ENCODE peak calls at places on chromosomes 4 and X, in four cellular contexts. O is IMR-90, B is K562, Y is GM12878. I is an unnamed sample.

GRCh38 chr4:10421344-10422055 is 35.7 kb downstream of the ZNF518B start:
- DNase-seq in O (no peak), B (no peak), Y (no peak), I (no peak)

GRCh38 chr4:1049591-1049905 is 38.1 kb downstream of the FGFRL1 start:
- DNase-seq in O (no peak), B (no peak), Y (no peak), I (no peak)

GRCh38 chrX:118000518-118000917 is 116.1 kb downstream of the KLHL13 start:
- DNase-seq in O (no peak), B (no peak), Y (no peak), I (no peak)

GRCh38 chr4:127965803-127966175 is 583 bp downstream of the ABHD18 start:
- DNase-seq in O (peak; percentile 20), B (peak; percentile 84), Y (peak; percentile 21), I (peak; percentile 42)

GRCh38 chr4:28776004-28776403 is 1915.4 kb downstream of the STIM2 start:
- DNase-seq in O (no peak), B (no peak), Y (no peak), I (no peak)

GRCh38 chr4:24736066-24736465 is 59.3 kb upstream of the SOD3 start:
- DNase-seq in O (peak; percentile 20), B (peak; percentile 35), Y (no peak), I (no peak)

GRCh38 chrX:111035256-111035655 is 60.7 kb upstream of the PAK3 start:
- DNase-seq in O (no peak), B (no peak), Y (no peak), I (no peak)

GRCh38 chr4:3385719-3386440 is 55.9 kb upstream of the HGFAC start:
- DNase-seq in O (no peak), B (no peak), Y (no peak), I (no peak)

GRCh38 chr4:83109480-83110221 is 4.9 kb downstream of the PLAC8 start:
- DNase-seq in O (peak; percentile 3), B (no peak), Y (no peak), I (peak; percentile 9)

GRCh38 chr4:26751004-26751403 is 109.6 kb upstream of the STIM2 start:
- DNase-seq in O (no peak), B (no peak), Y (no peak), I (no peak)

GRCh38 chr4:132317923-132318322 is 831.2 kb upstream of the PCDH10 start:
- DNase-seq in O (no peak), B (no peak), Y (no peak), I (no peak)

GRCh38 chr4:164239976-164240375 is 514.0 kb upstream of the SMIM31 start:
- DNase-seq in O (no peak), B (no peak), Y (no peak), I (no peak)

GRCh38 chr4:33062155-33062554 is 2342.0 kb downstream of the PCDH7 start:
- DNase-seq in O (no peak), B (no peak), Y (no peak), I (no peak)

GRCh38 chrX:34638116-34638515 is 19.0 kb downstream of the TMEM47 start:
- DNase-seq in O (peak; percentile 54), B (peak; percentile 20), Y (no peak), I (peak; percentile 31)
- TF ChIP-seq RCOR1 in O (no peak), B (no peak), Y (no peak), I (no peak)

GRCh38 chr4:77073106-77073858 is 2.5 kb downstream of the CCNI start:
- DNase-seq in O (peak; percentile 56), B (no peak), Y (no peak), I (no peak)

GRCh38 chr4:77073981-77074865 is 1.6 kb downstream of the CCNI start:
- DNase-seq in O (no peak), B (peak; percentile 18), Y (no peak), I (no peak)

GRCh38 chr4:77075869-77076801 is at the start of gene CCNI:
- DNase-seq in O (peak; percentile 97), B (peak; percentile 98), Y (peak; percentile 92), I (peak; percentile 70)

GRCh38 chr4:77074961-77075855 is 581 bp downstream of the CCNI start:
- DNase-seq in O (peak; percentile 65), B (peak; percentile 90), Y (no peak), I (peak; percentile 35)

GRCh38 chr4:77072195-77072753 is 3.5 kb downstream of the CCNI start:
- DNase-seq in O (no peak), B (no peak), Y (no peak), I (no peak)
- H3K4me3 ChIP-seq in O (no peak overlapping the region), B (no peak overlapping the region), Y (peak overlapping the region; percentile 97), I (no peak overlapping the region)

DNA sequence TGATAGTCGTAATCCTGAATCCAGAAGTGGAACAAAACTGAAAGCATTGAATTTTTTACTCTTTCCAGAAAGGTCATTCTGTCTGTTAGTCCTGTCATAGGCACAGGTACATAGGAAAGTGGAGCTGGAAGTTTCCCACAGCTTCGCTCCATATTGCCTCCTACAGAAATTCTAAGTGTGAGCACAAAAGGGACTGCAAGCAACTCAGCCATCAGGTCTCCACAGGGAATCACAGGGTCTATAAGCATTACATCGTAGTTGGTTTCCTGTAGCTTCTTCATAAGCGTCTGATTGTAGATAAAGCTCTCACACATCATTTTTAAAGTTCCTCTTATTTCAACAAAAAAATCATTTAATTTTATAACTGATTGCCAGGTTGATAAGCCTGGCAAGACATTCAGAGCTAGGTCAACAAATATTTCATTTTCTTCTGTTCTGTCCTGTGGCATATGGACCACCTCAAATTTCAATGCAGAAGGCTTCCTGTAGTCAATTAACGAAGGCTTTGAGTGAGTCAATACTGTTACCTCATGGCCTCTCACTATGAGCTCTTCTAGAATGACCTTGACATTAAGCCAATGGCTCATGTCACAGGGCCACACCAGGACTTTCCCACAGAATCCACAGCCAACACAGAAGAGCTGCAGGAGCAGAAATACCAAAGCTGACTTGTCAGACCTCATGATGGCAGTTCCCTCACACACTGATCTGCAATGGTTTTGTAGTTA is at the start of gene UGT2A3:
- DNase-seq in O (no peak), B (no peak), Y (peak; percentile 23), I (peak; percentile 78)
- TF ChIP-seq POLR2A in O (no peak), B (no peak), Y (no peak), I (no peak)

DNA sequence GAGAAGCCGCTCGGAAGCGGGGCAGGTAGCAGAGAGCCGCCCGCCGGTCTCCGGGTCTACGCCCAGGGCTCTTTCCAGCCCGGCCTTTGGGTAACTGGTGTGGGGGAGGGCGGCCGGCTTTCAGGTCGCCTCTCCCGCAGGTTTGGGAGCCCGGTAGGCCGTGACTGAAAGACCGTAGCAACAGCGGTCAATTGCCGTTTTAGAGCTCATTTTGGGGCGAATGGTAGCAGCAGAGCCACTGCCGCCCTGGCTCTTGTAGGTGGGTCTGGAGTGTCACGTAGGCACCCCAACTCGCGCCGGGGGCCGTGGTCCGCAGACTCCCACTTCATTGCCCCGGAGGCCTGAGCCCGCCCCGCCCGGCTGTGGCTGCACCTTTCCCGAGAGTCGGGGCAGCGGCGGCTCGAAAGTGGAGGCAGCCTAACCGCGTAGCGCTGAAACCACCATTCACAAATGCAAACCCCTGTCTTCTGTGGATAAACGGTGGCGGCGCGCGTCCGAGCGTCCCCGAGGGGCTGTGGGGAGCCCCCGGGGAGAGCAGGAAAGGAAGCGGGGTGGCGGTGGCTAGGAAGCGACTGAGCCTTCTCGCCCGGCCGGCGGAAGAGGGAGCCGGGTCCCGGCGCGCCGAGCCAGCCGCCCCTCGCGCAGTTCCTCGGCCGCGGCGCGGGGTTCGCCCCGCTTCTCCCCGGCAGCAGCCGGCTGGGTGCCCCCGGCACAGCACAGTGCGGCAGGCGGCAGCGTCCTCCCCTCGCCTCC is 2185.1 kb upstream of the TENM3 start:
- DNase-seq in O (no peak), B (no peak), Y (no peak), I (peak; percentile 3)
- TF ChIP-seq RCOR1 in O (no peak), B (no peak), Y (no peak), I (no peak)

GRCh38 chrX:130975947-130976346 is 72.9 kb upstream of the ENOX2 start:
- DNase-seq in O (peak; percentile 48), B (peak; percentile 69), Y (no peak), I (peak; percentile 57)

GRCh38 chrX:130984782-130985181 is 73.4 kb upstream of the ARHGAP36 start:
- DNase-seq in O (no peak), B (no peak), Y (no peak), I (no peak)

DNA sequence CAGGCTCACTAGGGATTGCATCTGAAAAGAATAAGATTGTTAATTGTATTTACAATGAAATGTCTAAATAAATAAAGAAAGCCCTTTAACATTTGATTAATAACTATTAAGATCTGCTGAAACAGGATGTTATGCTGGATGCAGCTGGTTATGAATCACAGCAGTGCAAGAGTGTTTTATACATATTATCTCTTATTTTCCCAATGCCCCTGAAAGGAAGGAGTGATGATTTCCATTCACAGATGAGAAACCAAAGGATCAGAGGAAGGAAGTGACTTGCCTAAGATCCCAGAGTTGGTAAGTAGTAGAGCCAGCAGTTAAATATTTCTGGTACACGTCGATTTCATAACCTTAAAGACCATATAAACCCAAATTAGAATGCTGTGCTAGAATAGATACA is 76.3 kb upstream of the ARHGAP36 start:
- DNase-seq in O (no peak), B (no peak), Y (no peak), I (no peak)
- H3K4me3 ChIP-seq in O (no peak overlapping the region), B (no peak overlapping the region), Y (no peak overlapping the region), I (no peak overlapping the region)

GRCh38 chr4:4778491-4779003 is 80.9 kb upstream of the MSX1 start:
- DNase-seq in O (no peak), B (no peak), Y (no peak), I (no peak)
- TF ChIP-seq POLR2A in O (no peak), B (no peak), Y (no peak), I (no peak)

GRCh38 chrX:133918326-133918725 is 67.1 kb downstream of the GPC3 start:
- DNase-seq in O (no peak), B (no peak), Y (no peak), I (no peak)
- TF ChIP-seq RCOR1 in O (no peak), B (no peak), Y (no peak), I (no peak)

GRCh38 chr4:94453534-94453963 is 1.8 kb downstream of the PDLIM5 start:
- DNase-seq in O (no peak), B (peak; percentile 34), Y (no peak), I (no peak)
- H3K4me3 ChIP-seq in O (peak overlapping the region; percentile 99), B (peak overlapping the region; percentile 84), Y (peak overlapping the region; percentile 87), I (peak overlapping the region; percentile 87)